ENCODE peak calls at places on chromosomes 16 and 17, in four cellular contexts. W is K562, G is H1, K is GM12878. B is an unnamed sample.

GRCh38 chr16:59296888-59297287 is 562.8 kb upstream of the GOT2 start:
- DNase-seq in W (no peak), G (no peak), K (no peak), B (no peak)

GRCh38 chr17:79029327-79030009 is 5.5 kb downstream of the C1QTNF1 start:
- DNase-seq in W (no peak), G (no peak), K (no peak), B (no peak)

GRCh38 chr16:5325932-5326331 is 228.3 kb upstream of the EEF2KMT start:
- DNase-seq in W (no peak), G (no peak), K (no peak), B (no peak)

GRCh38 chr16:70753228-70753627 is 47.7 kb downstream of the VAC14 start:
- DNase-seq in W (no peak), G (no peak), K (no peak), B (no peak)

GRCh38 chr17:27241346-27241946 is 52.5 kb upstream of the WSB1 start:
- DNase-seq in W (no peak), G (no peak), K (no peak), B (peak)

GRCh38 chr16:14181371-14182050 is 110.4 kb downstream of the MRTFB start:
- DNase-seq in W (no peak), G (no peak), K (no peak), B (no peak)

GRCh38 chr17:70622382-70623260 is 453.3 kb downstream of the KCNJ2 start:
- DNase-seq in W (peak), G (peak), K (no peak), B (peak)

GRCh38 chr16:89739383-89739782 is 18.0 kb downstream of the ZNF276 start:
- DNase-seq in W (no peak), G (no peak), K (no peak), B (no peak)

GRCh38 chr16:57289391-57290257 is 5.2 kb upstream of the PLLP start:
- DNase-seq in W (no peak), G (no peak), K (no peak), B (no peak)

GRCh38 chr16:76650579-76650978 is 373.4 kb downstream of the CNTNAP4 start:
- DNase-seq in W (no peak), G (no peak), K (no peak), B (no peak)

GRCh38 chr17:4950075-4950756 is 703 bp upstream of the ENO3 start:
- DNase-seq in W (peak), G (peak), K (no peak), B (no peak)

GRCh38 chr17:69732272-69732671 is 317.8 kb downstream of the MAP2K6 start:
- DNase-seq in W (no peak), G (no peak), K (no peak), B (no peak)

GRCh38 chr16:11126389-11127072 is 129.5 kb downstream of the SOCS1 start:
- DNase-seq in W (peak), G (no peak), K (no peak), B (no peak)

GRCh38 chr16:11125936-11126335 is 130.1 kb downstream of the SOCS1 start:
- DNase-seq in W (no peak), G (no peak), K (no peak), B (no peak)

GRCh38 chr16:11129378-11129781 is 126.6 kb downstream of the SOCS1 start:
- DNase-seq in W (peak), G (no peak), K (no peak), B (no peak)

GRCh38 chr16:11127610-11128195 is 128.3 kb downstream of the SOCS1 start:
- DNase-seq in W (no peak), G (no peak), K (no peak), B (no peak)

GRCh38 chr16:11128211-11129123 is 127.5 kb downstream of the SOCS1 start:
- DNase-seq in W (peak), G (no peak), K (no peak), B (no peak)
- TF ChIP-seq JUND in W (peak), G (no peak), K (no peak), B (no peak)

GRCh38 chr17:41642252-41643156 is 18.1 kb upstream of the KRT17 start:
- DNase-seq in W (no peak), G (no peak), K (no peak), B (no peak)
- TF ChIP-seq JUND in W (no peak), G (no peak), K (no peak), B (no peak)

GRCh38 chr17:8029121-8029520 is 9.7 kb upstream of the ALOX15B start:
- DNase-seq in W (no peak), G (no peak), K (no peak), B (no peak)
- TF ChIP-seq JUND in W (no peak), G (no peak), K (no peak), B (no peak)

GRCh38 chr17:8119575-8120519 is 1.5 kb upstream of the ALOXE3 start:
- DNase-seq in W (peak), G (peak), K (peak), B (peak)
- TF ChIP-seq JUND in W (peak), G (no peak), K (no peak), B (no peak)

GRCh38 chr17:17900615-17901520 is 64.1 kb upstream of the SREBF1 start:
- DNase-seq in W (no peak), G (no peak), K (no peak), B (no peak)
- TF ChIP-seq JUND in W (no peak), G (no peak), K (no peak), B (no peak)

DNA sequence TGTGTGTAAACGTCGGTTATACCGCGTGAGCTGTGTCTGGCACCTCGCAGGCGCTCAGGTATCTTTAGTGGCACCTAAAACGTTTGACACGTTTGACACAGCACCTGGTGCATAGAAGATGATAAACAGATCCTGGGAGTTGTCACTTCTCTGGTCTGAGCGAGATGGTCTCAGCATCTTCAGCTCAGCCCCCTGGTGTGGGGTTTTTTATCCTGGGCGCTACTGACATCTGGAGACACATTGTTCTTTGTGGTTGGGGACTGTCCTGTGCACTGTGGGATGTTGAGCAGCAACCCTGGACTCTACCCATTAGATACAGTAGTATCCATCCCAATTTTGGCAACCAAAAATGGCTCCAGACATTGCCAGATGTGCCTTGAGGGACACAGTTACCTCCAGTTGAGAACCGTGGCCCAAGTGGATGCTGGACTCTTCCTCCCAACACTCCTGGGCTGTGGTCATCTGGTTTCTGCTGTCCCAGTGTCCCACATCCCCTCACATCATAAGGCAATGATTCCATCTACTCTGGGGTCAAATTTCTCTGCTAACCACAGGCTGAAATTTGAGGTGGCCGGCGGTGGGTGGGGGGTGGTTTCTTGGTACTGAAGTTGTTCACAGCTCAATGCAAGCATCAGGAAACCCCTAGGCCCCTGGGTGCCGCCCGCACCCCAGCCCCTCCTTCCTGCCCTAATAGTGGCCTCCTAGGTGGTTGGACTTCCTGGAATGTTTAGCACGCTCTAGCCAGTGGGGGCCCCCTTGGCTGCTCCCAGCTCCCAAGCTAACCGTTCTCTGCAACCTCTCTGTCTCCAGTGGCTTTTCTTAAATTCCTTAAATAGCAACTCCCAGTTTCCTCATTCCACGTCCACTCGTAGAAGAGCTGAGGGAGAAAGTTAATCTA is 124.7 kb downstream of the ABCC1 start:
- DNase-seq in W (peak), G (peak), K (no peak), B (peak)
- TF ChIP-seq JUND in W (no peak), G (no peak), K (no peak), B (no peak)

GRCh38 chr17:67359960-67360817 is 6.2 kb downstream of the PSMD12 start:
- DNase-seq in W (peak), G (no peak), K (no peak), B (peak)
- TF ChIP-seq JUND in W (no peak), G (no peak), K (no peak), B (no peak)

GRCh38 chr17:55769625-55770000 is 18.8 kb downstream of the PCTP start:
- DNase-seq in W (no peak), G (no peak), K (no peak), B (no peak)

GRCh38 chr17:55772086-55772485 is 21.2 kb downstream of the PCTP start:
- DNase-seq in W (no peak), G (no peak), K (no peak), B (no peak)

GRCh38 chr17:55770220-55770870 is 19.5 kb downstream of the PCTP start:
- DNase-seq in W (peak), G (no peak), K (no peak), B (peak)

GRCh38 chr17:55765472-55765871 is 14.6 kb downstream of the PCTP start:
- DNase-seq in W (no peak), G (no peak), K (no peak), B (no peak)

GRCh38 chr17:55768946-55769624 is 18.2 kb downstream of the PCTP start:
- DNase-seq in W (no peak), G (no peak), K (no peak), B (no peak)
- TF ChIP-seq JUND in W (no peak), G (no peak), K (no peak), B (no peak)

GRCh38 chr17:16085066-16085699 is 85.6 kb downstream of the TTC19 start:
- DNase-seq in W (no peak), G (no peak), K (no peak), B (no peak)
- TF ChIP-seq JUND in W (no peak), G (no peak), K (no peak), B (no peak)

DNA sequence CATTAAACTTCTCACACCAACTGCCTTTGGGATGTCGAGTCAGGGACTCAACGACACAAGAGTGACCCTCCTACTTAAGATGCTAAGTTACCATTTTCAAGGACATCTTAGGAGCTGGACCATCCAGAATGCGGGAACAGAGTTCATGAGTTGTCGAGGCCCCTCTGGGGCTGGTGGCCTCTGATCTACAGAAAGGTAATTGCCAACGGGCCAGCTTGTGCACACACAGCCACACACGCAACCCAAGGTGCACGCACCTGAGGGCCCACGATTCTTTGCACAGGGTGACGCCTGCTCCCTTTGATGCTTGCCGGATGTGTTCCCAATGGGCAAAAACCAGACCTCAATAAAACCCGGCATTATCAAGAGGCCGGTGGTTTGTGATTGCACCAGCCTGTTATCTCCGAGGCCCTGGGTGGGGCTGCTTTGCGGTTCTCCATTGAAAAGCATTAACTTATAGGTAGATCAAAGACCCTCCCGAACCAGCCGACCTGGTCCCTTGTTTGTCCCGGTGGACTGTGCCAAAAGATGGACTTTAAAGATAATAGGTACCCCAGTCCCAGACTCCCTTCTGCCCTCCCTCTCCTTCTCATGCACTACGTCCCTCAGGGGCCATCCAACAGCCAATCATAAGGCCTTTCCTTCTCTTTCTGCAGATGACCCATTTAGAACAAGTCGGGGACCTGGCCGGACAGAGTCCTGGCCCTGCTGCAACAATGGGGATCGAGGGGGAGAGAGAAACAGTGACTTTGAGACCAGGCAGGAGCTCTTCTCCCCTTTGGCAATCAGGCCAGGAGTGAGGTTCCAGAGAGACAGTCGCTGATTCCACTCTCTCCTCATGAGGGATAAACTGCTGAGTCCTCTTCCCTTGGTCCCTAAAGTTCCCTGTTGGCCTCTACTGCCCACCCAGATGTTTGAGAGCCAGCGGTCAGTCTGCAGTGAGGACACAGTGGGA is 292.5 kb downstream of the SOX9 start:
- DNase-seq in W (no peak), G (no peak), K (no peak), B (no peak)
- TF ChIP-seq JUND in W (no peak), G (no peak), K (no peak), B (no peak)